ENCODE peak calls at places on chromosomes 12 and 14, in seven cellular contexts. One of them, this sample, is unnamed. For H3K4me1 and H3K27me3, the result is how much of the 10 kb centered on the place peaks cover.

GRCh38 chr14:101491841-101492240 is 69.5 kb upstream of the DIO3 start:
- DNase-seq in tibial nerve: peak
- DNase-seq in pancreas: no peak
- DNase-seq in CD8-positive, alpha-beta memory T cell: no peak
- DNase-seq in neuronal stem cell: no peak
- DNase-seq in tibial artery: peak
- DNase-seq in body of pancreas: peak
- DNase-seq in this sample: no peak

GRCh38 chr14:53183611-53184010 is 30.5 kb upstream of the DDHD1 start:
- DNase-seq in tibial nerve: no peak
- DNase-seq in pancreas: no peak
- DNase-seq in CD8-positive, alpha-beta memory T cell: no peak
- DNase-seq in neuronal stem cell: no peak
- DNase-seq in tibial artery: no peak
- DNase-seq in body of pancreas: no peak
- DNase-seq in this sample: no peak

GRCh38 chr12:29039013-29039412 is 110.1 kb upstream of the FAR2 start:
- DNase-seq in tibial nerve: no peak
- DNase-seq in pancreas: no peak
- DNase-seq in CD8-positive, alpha-beta memory T cell: no peak
- DNase-seq in neuronal stem cell: no peak
- DNase-seq in tibial artery: no peak
- DNase-seq in body of pancreas: no peak
- DNase-seq in this sample: peak

GRCh38 chr14:85764809-85765208 is 234.9 kb downstream of the FLRT2 start:
- DNase-seq in tibial nerve: peak
- DNase-seq in pancreas: no peak
- DNase-seq in CD8-positive, alpha-beta memory T cell: no peak
- DNase-seq in neuronal stem cell: no peak
- DNase-seq in tibial artery: no peak
- DNase-seq in body of pancreas: no peak
- DNase-seq in this sample: no peak

GRCh38 chr14:86961106-86961716 is 1031.8 kb downstream of the GALC start:
- DNase-seq in tibial nerve: no peak
- DNase-seq in pancreas: no peak
- DNase-seq in CD8-positive, alpha-beta memory T cell: no peak
- DNase-seq in neuronal stem cell: no peak
- DNase-seq in tibial artery: no peak
- DNase-seq in body of pancreas: peak
- DNase-seq in this sample: peak

GRCh38 chr14:50082308-50082742 is 34.0 kb downstream of the VCPKMT start:
- DNase-seq in tibial nerve: no peak
- DNase-seq in pancreas: no peak
- DNase-seq in CD8-positive, alpha-beta memory T cell: peak
- DNase-seq in neuronal stem cell: no peak
- DNase-seq in tibial artery: no peak
- DNase-seq in body of pancreas: no peak
- DNase-seq in this sample: no peak

GRCh38 chr14:65101631-65102440 is 481 bp downstream of the MAX start:
- DNase-seq in tibial nerve: no peak
- DNase-seq in pancreas: peak
- DNase-seq in CD8-positive, alpha-beta memory T cell: peak
- DNase-seq in neuronal stem cell: peak
- DNase-seq in tibial artery: peak
- DNase-seq in body of pancreas: no peak
- DNase-seq in this sample: peak

GRCh38 chr12:130752692-130753230 is 36.7 kb upstream of the RIMBP2 start:
- DNase-seq in tibial nerve: no peak
- DNase-seq in pancreas: no peak
- DNase-seq in CD8-positive, alpha-beta memory T cell: no peak
- DNase-seq in neuronal stem cell: peak
- DNase-seq in tibial artery: no peak
- DNase-seq in body of pancreas: no peak
- DNase-seq in this sample: peak

GRCh38 chr12:113244015-113244983 is 23.0 kb downstream of the TPCN1 start:
- DNase-seq in tibial nerve: peak
- DNase-seq in pancreas: peak
- DNase-seq in CD8-positive, alpha-beta memory T cell: no peak
- DNase-seq in neuronal stem cell: no peak
- DNase-seq in tibial artery: peak
- DNase-seq in body of pancreas: peak
- DNase-seq in this sample: peak

GRCh38 chr14:55329999-55330710 is 58.9 kb downstream of the FBXO34 start:
- DNase-seq in tibial nerve: no peak
- DNase-seq in pancreas: no peak
- DNase-seq in CD8-positive, alpha-beta memory T cell: no peak
- DNase-seq in neuronal stem cell: no peak
- DNase-seq in tibial artery: no peak
- DNase-seq in body of pancreas: no peak
- DNase-seq in this sample: no peak

GRCh38 chr12:53820907-53821306 is 69.1 kb upstream of the CISTR start:
- DNase-seq in tibial nerve: no peak
- DNase-seq in pancreas: no peak
- DNase-seq in CD8-positive, alpha-beta memory T cell: no peak
- DNase-seq in neuronal stem cell: no peak
- DNase-seq in tibial artery: no peak
- DNase-seq in body of pancreas: no peak
- DNase-seq in this sample: no peak

GRCh38 chr12:112183141-112183581 is 57.8 kb downstream of the TRAFD1 start:
- DNase-seq in tibial nerve: no peak
- DNase-seq in pancreas: no peak
- DNase-seq in CD8-positive, alpha-beta memory T cell: no peak
- DNase-seq in neuronal stem cell: no peak
- DNase-seq in tibial artery: no peak
- DNase-seq in body of pancreas: no peak
- DNase-seq in this sample: no peak

DNA sequence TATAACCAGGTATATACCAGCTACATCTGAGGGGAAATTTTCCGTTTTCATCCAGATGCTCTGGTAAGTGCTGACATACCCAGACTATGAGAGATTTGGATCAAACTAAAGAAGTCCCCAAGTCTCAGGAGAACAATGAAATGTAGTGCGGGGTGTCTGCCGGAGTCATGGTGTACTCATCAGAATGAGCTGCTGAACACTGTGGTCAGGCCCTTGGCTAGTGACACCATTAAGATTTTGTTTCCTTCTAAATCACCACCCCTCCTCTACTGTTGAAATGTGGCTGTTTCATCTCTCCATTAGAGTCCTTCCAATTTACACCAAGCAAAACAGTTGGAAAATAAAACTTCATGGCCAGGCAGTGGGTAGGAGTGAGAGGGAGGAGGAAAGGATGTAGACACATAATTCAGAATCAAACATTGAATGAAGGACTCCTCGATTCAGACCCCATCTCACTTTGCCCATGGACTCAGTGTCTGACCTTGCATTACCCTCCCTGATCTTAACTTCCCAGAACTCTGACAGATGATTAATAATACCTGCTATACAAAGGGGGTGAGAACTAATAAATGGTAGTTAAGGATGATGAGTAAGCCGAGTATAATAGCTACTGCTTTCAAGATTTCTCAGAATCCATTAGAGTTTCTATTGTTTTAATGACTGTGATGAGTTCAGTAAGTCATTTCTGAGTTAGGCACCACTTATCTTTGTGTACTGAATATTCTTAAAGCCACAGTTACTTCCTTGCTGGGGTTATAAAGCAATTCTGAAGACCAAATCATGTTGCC is 127.4 kb downstream of the CRADD start:
- DNase-seq in tibial nerve: no peak
- DNase-seq in pancreas: no peak
- DNase-seq in CD8-positive, alpha-beta memory T cell: no peak
- DNase-seq in neuronal stem cell: no peak
- DNase-seq in tibial artery: no peak
- DNase-seq in body of pancreas: no peak
- DNase-seq in this sample: no peak
- H3K4me3 ChIP-seq in tibial nerve: no peak
- H3K4me3 ChIP-seq in pancreas: no peak
- H3K4me3 ChIP-seq in CD8-positive, alpha-beta memory T cell: no peak
- H3K4me3 ChIP-seq in neuronal stem cell: no peak
- H3K4me3 ChIP-seq in tibial artery: no peak
- H3K4me3 ChIP-seq in body of pancreas: no peak
- H3K4me3 ChIP-seq in this sample: no peak

GRCh38 chr12:64618953-64619590 is 8.8 kb downstream of the RASSF3 start:
- DNase-seq in tibial nerve: no peak
- DNase-seq in pancreas: no peak
- DNase-seq in CD8-positive, alpha-beta memory T cell: no peak
- DNase-seq in neuronal stem cell: no peak
- DNase-seq in tibial artery: no peak
- DNase-seq in body of pancreas: no peak
- DNase-seq in this sample: no peak
- H3K4me1 ChIP-seq in tibial nerve: under half
- H3K4me1 ChIP-seq in pancreas: under half
- H3K4me1 ChIP-seq in CD8-positive, alpha-beta memory T cell: half or more
- H3K4me1 ChIP-seq in neuronal stem cell: under half
- H3K4me1 ChIP-seq in tibial artery: half or more
- H3K4me1 ChIP-seq in body of pancreas: under half
- H3K4me1 ChIP-seq in this sample: under half

DNA sequence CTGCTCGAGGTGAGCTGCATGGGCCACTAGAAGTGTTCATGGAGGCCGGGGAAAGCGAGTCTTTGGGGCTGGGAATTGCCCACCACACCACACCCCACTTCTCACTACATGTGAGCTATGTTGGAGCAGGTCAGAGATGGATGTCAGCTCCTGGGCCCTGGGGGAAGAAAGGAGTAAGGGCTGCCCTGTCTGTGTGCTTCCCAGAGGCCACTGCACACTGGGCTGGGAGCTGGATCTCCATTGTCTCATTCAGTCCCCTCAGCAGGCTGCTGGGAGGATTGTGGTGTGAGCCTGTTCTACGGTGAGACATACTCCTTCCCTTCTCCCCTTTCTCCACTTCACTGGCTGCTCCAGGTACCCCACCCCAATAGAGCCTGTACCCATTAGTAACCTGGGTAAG is 10.5 kb downstream of the FIGNL2 start:
- DNase-seq in tibial nerve: no peak
- DNase-seq in pancreas: no peak
- DNase-seq in CD8-positive, alpha-beta memory T cell: no peak
- DNase-seq in neuronal stem cell: no peak
- DNase-seq in tibial artery: no peak
- DNase-seq in body of pancreas: no peak
- DNase-seq in this sample: no peak
- H3K27me3 ChIP-seq in tibial nerve: under half
- H3K27me3 ChIP-seq in pancreas: under half
- H3K27me3 ChIP-seq in CD8-positive, alpha-beta memory T cell: under half
- H3K27me3 ChIP-seq in neuronal stem cell: under half
- H3K27me3 ChIP-seq in tibial artery: under half
- H3K27me3 ChIP-seq in body of pancreas: under half
- H3K27me3 ChIP-seq in this sample: under half

GRCh38 chr14:76922092-76922491 is 95.9 kb downstream of the LRRC74A start:
- DNase-seq in tibial nerve: no peak
- DNase-seq in pancreas: no peak
- DNase-seq in CD8-positive, alpha-beta memory T cell: no peak
- DNase-seq in neuronal stem cell: no peak
- DNase-seq in tibial artery: no peak
- DNase-seq in body of pancreas: no peak
- DNase-seq in this sample: no peak

GRCh38 chr14:76924363-76925151 is 98.3 kb downstream of the LRRC74A start:
- DNase-seq in tibial nerve: no peak
- DNase-seq in pancreas: no peak
- DNase-seq in CD8-positive, alpha-beta memory T cell: peak
- DNase-seq in neuronal stem cell: peak
- DNase-seq in tibial artery: no peak
- DNase-seq in body of pancreas: no peak
- DNase-seq in this sample: peak

GRCh38 chr14:76922599-76922998 is 96.4 kb downstream of the LRRC74A start:
- DNase-seq in tibial nerve: no peak
- DNase-seq in pancreas: no peak
- DNase-seq in CD8-positive, alpha-beta memory T cell: no peak
- DNase-seq in neuronal stem cell: no peak
- DNase-seq in tibial artery: no peak
- DNase-seq in body of pancreas: no peak
- DNase-seq in this sample: no peak

GRCh38 chr14:76926521-76927251 is 100.5 kb downstream of the LRRC74A start:
- DNase-seq in tibial nerve: peak
- DNase-seq in pancreas: no peak
- DNase-seq in CD8-positive, alpha-beta memory T cell: peak
- DNase-seq in neuronal stem cell: no peak
- DNase-seq in tibial artery: peak
- DNase-seq in body of pancreas: no peak
- DNase-seq in this sample: peak

GRCh38 chr14:76923422-76924362 is 97.5 kb downstream of the LRRC74A start:
- DNase-seq in tibial nerve: no peak
- DNase-seq in pancreas: no peak
- DNase-seq in CD8-positive, alpha-beta memory T cell: no peak
- DNase-seq in neuronal stem cell: no peak
- DNase-seq in tibial artery: no peak
- DNase-seq in body of pancreas: no peak
- DNase-seq in this sample: no peak
- H3K4me3 ChIP-seq in tibial nerve: no peak
- H3K4me3 ChIP-seq in pancreas: no peak
- H3K4me3 ChIP-seq in CD8-positive, alpha-beta memory T cell: no peak
- H3K4me3 ChIP-seq in neuronal stem cell: peak
- H3K4me3 ChIP-seq in tibial artery: no peak
- H3K4me3 ChIP-seq in body of pancreas: no peak
- H3K4me3 ChIP-seq in this sample: peak